ENCODE peak calls at places on chromosomes 12 and 14, in ten cellular contexts. S is AG04450, K is H1, P is foreskin fibroblast, H is right lobe of liver, D is A549, J is IMR-90, B is mucosa of descending colon, N is astrocyte of the spinal cord, C is esophagus squamous epithelium. M is an unnamed sample.

GRCh38 chr12:8668441-8668840 is 5.8 kb upstream of the MFAP5 start:
- DNase-seq in C (no peak), D (no peak), J (no peak), K (no peak), S (no peak), P (no peak), H (no peak), B (no peak), N (no peak), M (no peak)

GRCh38 chr14:21525995-21526671 is at the start of gene SALL2:
- DNase-seq in D (peak; percentile 11), C (no peak), J (peak; percentile 68), K (peak; percentile 93), N (peak; percentile 68), B (peak; percentile 56), H (peak; percentile 59), P (peak; percentile 77), S (peak; percentile 27), M (peak; percentile 49)

GRCh38 chr14:72756967-72757366 is 136.9 kb downstream of the DPF3 start:
- DNase-seq in B (no peak), P (no peak), J (no peak), S (no peak), C (no peak), H (no peak), N (no peak), K (no peak), D (no peak), M (no peak)

GRCh38 chr14:23438130-23438893 is 2.9 kb upstream of the MYH7 start:
- DNase-seq in B (no peak), H (no peak), K (peak; percentile 47), S (no peak), J (no peak), P (no peak), N (no peak), C (no peak), D (no peak), M (no peak)

GRCh38 chr12:104672501-104673265 is 215.9 kb downstream of the CHST11 start:
- DNase-seq in C (no peak), S (no peak), H (no peak), K (no peak), D (peak; percentile 19), B (no peak), P (peak; percentile 47), N (peak; percentile 16), J (no peak), M (peak; percentile 70)

GRCh38 chr12:108571604-108572165 is 9.3 kb downstream of the ISCU start:
- DNase-seq in P (no peak), K (peak; percentile 33), H (no peak), B (no peak), J (no peak), S (no peak), D (no peak), N (no peak), C (no peak), M (no peak)

GRCh38 chr14:102590667-102591099 is 1.8 kb upstream of the RCOR1 start:
- DNase-seq in P (peak; percentile 73), J (peak; percentile 23), K (peak; percentile 69), C (no peak), N (peak; percentile 28), H (peak; percentile 42), B (peak; percentile 21), D (peak; percentile 72), S (no peak), M (peak; percentile 46)

GRCh38 chr12:56121204-56121870 is 3.3 kb downstream of the ZC3H10 start:
- DNase-seq in P (no peak), N (no peak), C (no peak), B (no peak), H (peak; percentile 68), D (no peak), S (no peak), K (no peak), J (no peak), M (no peak)

GRCh38 chr14:89267656-89268055 is 149.4 kb downstream of the FOXN3 start:
- DNase-seq in S (no peak), D (no peak), C (no peak), J (no peak), K (no peak), P (no peak), N (no peak), H (no peak), B (no peak), M (no peak)

GRCh38 chr12:14010989-14011388 is 29.6 kb upstream of the GRIN2B start:
- DNase-seq in J (no peak), K (no peak), N (no peak), C (no peak), P (no peak), B (no peak), S (no peak), D (no peak), H (peak; percentile 33), M (no peak)

GRCh38 chr12:6753772-6754356 is 923 bp upstream of the MLF2 start:
- DNase-seq in J (no peak), S (no peak), B (no peak), P (no peak), D (no peak), N (no peak), C (no peak), H (no peak), K (no peak), M (no peak)

GRCh38 chr14:31286456-31287293 is 79.1 kb upstream of the HECTD1 start:
- DNase-seq in S (no peak), B (peak; percentile 35), K (peak; percentile 68), N (no peak), J (no peak), C (no peak), P (no peak), H (no peak), D (no peak), M (no peak)

GRCh38 chr12:109621271-109621671 is 47.7 kb downstream of the MVK start:
- DNase-seq in P (peak; percentile 67), C (no peak), S (no peak), J (no peak), N (no peak), H (no peak), B (no peak), D (no peak), K (no peak), M (peak; percentile 31)

GRCh38 chr14:81337073-81337472 is 63.1 kb downstream of the STON2 start:
- DNase-seq in P (peak; percentile 25), C (no peak), K (no peak), B (no peak), S (no peak), D (no peak), J (no peak), H (no peak), N (no peak), M (no peak)

GRCh38 chr14:63662776-63663175 is 21.1 kb upstream of the WDR89 start:
- DNase-seq in P (no peak), J (no peak), C (no peak), N (no peak), K (no peak), S (no peak), B (no peak), H (no peak), D (no peak), M (no peak)

GRCh38 chr14:37586783-37587428 is 8.1 kb downstream of the FOXA1 start:
- DNase-seq in S (no peak), K (no peak), N (no peak), B (no peak), C (no peak), P (no peak), J (no peak), H (no peak), D (no peak), M (no peak)

GRCh38 chr14:64279719-64280668 is 14.2 kb downstream of the ESR2 start:
- DNase-seq in B (no peak), S (no peak), N (no peak), K (no peak), P (no peak), J (peak; percentile 24), H (no peak), D (no peak), C (no peak), M (peak; percentile 3)

GRCh38 chr12:109767456-109767855 is 53.8 kb downstream of the FAM222A start:
- DNase-seq in K (peak; percentile 30), B (no peak), C (no peak), P (no peak), S (no peak), D (no peak), N (no peak), H (no peak), J (no peak), M (no peak)

DNA sequence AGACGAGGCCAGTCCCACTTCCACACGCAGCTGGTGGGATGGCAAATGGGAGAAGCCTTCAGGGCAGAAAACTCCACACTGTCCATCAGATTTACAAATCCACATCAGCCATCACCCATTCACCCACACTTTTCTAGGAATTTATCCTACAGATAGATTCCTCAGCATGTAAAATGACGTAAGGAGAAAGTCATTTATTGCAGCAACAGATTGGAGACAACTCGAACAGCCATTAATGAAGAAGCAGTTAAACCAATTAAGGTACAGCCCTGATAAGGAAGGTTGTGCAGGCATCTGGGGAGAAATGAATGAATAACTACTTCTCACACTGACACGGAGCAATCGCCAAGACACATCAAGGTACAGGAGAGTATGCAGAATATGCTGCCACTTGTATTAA is 26.2 kb downstream of the PRKAB1 start:
- DNase-seq in K (no peak), P (no peak), D (no peak), N (no peak), C (no peak), B (no peak), J (no peak), S (no peak), H (no peak), M (no peak)
- H3K4me3 ChIP-seq in K (no peak overlapping the region), P (no peak overlapping the region), D (no peak overlapping the region), N (no peak overlapping the region), C (no peak overlapping the region), B (no peak overlapping the region), J (no peak overlapping the region), S (no peak overlapping the region), H (no peak overlapping the region), M (no peak overlapping the region)

GRCh38 chr14:99320105-99320572 is 48.1 kb upstream of the BCL11B start:
- DNase-seq in K (peak; percentile 96), H (peak; percentile 37), C (no peak), B (peak; percentile 79), S (no peak), D (peak; percentile 77), J (peak; percentile 8), N (peak; percentile 6), P (no peak), M (peak; percentile 6)
- TF ChIP-seq CTCF in K (peak; percentile 94), H (peak; percentile 70), C (no peak), B (peak; percentile 76), S (peak; percentile 76), D (peak; percentile 91), J (peak; percentile 59), N (peak; percentile 83), P (peak; percentile 80), M (peak; percentile 63)

GRCh38 chr12:114405449-114406271 is at the start of gene TBX5:
- DNase-seq in D (no peak), K (no peak), P (peak; percentile 87), H (no peak), S (peak; percentile 73), C (no peak), N (no peak), B (no peak), J (peak; percentile 93), M (no peak)
- H3K4me3 ChIP-seq in D (peak within 1 kb of the TSS; percentile 28), K (peak within 1 kb of the TSS; percentile 29), P (peak within 1 kb of the TSS; percentile 91), H (no peak within 1 kb of the TSS), S (peak within 1 kb of the TSS; percentile 83), C (peak within 1 kb of the TSS; percentile 48), N (no peak within 1 kb of the TSS), B (no peak within 1 kb of the TSS), J (peak within 1 kb of the TSS; percentile 97), M (no peak within 1 kb of the TSS)

DNA sequence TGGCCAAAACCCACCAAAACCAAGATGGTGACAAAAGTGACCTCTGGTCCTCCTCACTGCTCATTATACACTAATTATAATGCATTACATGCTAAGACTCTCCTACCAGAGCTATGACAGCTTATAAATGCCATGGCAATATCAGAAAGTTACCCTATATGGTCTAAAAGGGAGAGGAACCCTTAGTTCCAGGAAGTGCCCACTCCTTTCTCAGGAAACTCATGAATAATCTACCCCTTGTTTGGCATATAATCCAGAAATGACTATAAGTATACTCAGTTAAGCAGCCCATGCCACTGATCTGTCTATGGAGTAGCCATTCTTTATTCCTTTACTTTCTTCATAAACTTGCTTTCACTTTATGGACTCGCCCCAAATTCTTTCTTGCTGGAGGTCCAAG is 43.0 kb upstream of the FUT8 start:
- DNase-seq in C (no peak), P (no peak), S (no peak), N (no peak), K (no peak), H (no peak), D (no peak), J (no peak), B (no peak), M (no peak)
- TF ChIP-seq CTCF in C (no peak), P (no peak), S (no peak), N (no peak), K (no peak), H (no peak), D (no peak), J (no peak), B (no peak), M (no peak)

M was measured in fibroblast of the aortic adventitia.